ENCODE peak calls at places on chromosome 18, in ten cellular contexts. One of them, this sample, is unnamed.

GRCh38 chr18:24544141-24544498 is 83.7 kb downstream of the HRH4 start:
- DNase-seq in lower lobe of right lung: no peak
- DNase-seq in NCI-H2081: peak; percentile 48
- DNase-seq in activated T-cell treated with anti-CD3 and anti-CD28 coated beads for 24 hours: no peak
- DNase-seq in RKO: peak; percentile 44
- DNase-seq in PC-3: peak; percentile 58
- DNase-seq in stimulated activated CD8-positive, alpha-beta memory T cell treated with anti-CD3 and anti-CD28 coated beads, Interleukin-4, amount 100 ng/mL, for 1 hour: no peak
- DNase-seq in HEK293T: peak; percentile 70
- DNase-seq in neural crest cell: no peak
- DNase-seq in mesothelial cell of epicardium: no peak
- DNase-seq in this sample: no peak

GRCh38 chr18:62331581-62332436 is 6.7 kb downstream of the TNFRSF11A start:
- DNase-seq in lower lobe of right lung: no peak
- DNase-seq in stimulated activated CD8-positive, alpha-beta memory T cell treated with anti-CD3 and anti-CD28 coated beads, Interleukin-4, amount 100 ng/mL, for 1 hour: no peak
- DNase-seq in PC-3: peak; percentile 43
- DNase-seq in RKO: no peak
- DNase-seq in HEK293T: no peak
- DNase-seq in activated T-cell treated with anti-CD3 and anti-CD28 coated beads for 24 hours: no peak
- DNase-seq in NCI-H2081: no peak
- DNase-seq in neural crest cell: no peak
- DNase-seq in mesothelial cell of epicardium: no peak
- DNase-seq in this sample: no peak

GRCh38 chr18:12255626-12256026 is 1.5 kb downstream of the CIDEA start:
- DNase-seq in mesothelial cell of epicardium: no peak
- DNase-seq in lower lobe of right lung: no peak
- DNase-seq in stimulated activated CD8-positive, alpha-beta memory T cell treated with anti-CD3 and anti-CD28 coated beads, Interleukin-4, amount 100 ng/mL, for 1 hour: no peak
- DNase-seq in PC-3: peak; percentile 97
- DNase-seq in neural crest cell: no peak
- DNase-seq in RKO: peak; percentile 57
- DNase-seq in activated T-cell treated with anti-CD3 and anti-CD28 coated beads for 24 hours: no peak
- DNase-seq in HEK293T: no peak
- DNase-seq in NCI-H2081: no peak
- DNase-seq in this sample: no peak

GRCh38 chr18:58201728-58202405 is 157.8 kb downstream of the NEDD4L start:
- DNase-seq in PC-3: no peak
- DNase-seq in RKO: no peak
- DNase-seq in HEK293T: no peak
- DNase-seq in lower lobe of right lung: no peak
- DNase-seq in activated T-cell treated with anti-CD3 and anti-CD28 coated beads for 24 hours: no peak
- DNase-seq in mesothelial cell of epicardium: no peak
- DNase-seq in NCI-H2081: no peak
- DNase-seq in neural crest cell: no peak
- DNase-seq in stimulated activated CD8-positive, alpha-beta memory T cell treated with anti-CD3 and anti-CD28 coated beads, Interleukin-4, amount 100 ng/mL, for 1 hour: no peak
- DNase-seq in this sample: no peak

GRCh38 chr18:59038295-59039039 is 101.2 kb upstream of the SEC11C start:
- DNase-seq in lower lobe of right lung: no peak
- DNase-seq in activated T-cell treated with anti-CD3 and anti-CD28 coated beads for 24 hours: no peak
- DNase-seq in HEK293T: no peak
- DNase-seq in RKO: no peak
- DNase-seq in neural crest cell: no peak
- DNase-seq in stimulated activated CD8-positive, alpha-beta memory T cell treated with anti-CD3 and anti-CD28 coated beads, Interleukin-4, amount 100 ng/mL, for 1 hour: no peak
- DNase-seq in PC-3: no peak
- DNase-seq in NCI-H2081: no peak
- DNase-seq in mesothelial cell of epicardium: no peak
- DNase-seq in this sample: no peak

GRCh38 chr18:986071-986470 is 81.4 kb downstream of the ADCYAP1 start:
- DNase-seq in lower lobe of right lung: no peak
- DNase-seq in NCI-H2081: peak; percentile 29
- DNase-seq in HEK293T: no peak
- DNase-seq in RKO: no peak
- DNase-seq in PC-3: no peak
- DNase-seq in neural crest cell: no peak
- DNase-seq in mesothelial cell of epicardium: no peak
- DNase-seq in stimulated activated CD8-positive, alpha-beta memory T cell treated with anti-CD3 and anti-CD28 coated beads, Interleukin-4, amount 100 ng/mL, for 1 hour: no peak
- DNase-seq in activated T-cell treated with anti-CD3 and anti-CD28 coated beads for 24 hours: no peak
- DNase-seq in this sample: no peak

GRCh38 chr18:63157293-63158011 is 162.1 kb downstream of the BCL2 start:
- DNase-seq in lower lobe of right lung: no peak
- DNase-seq in HEK293T: no peak
- DNase-seq in RKO: no peak
- DNase-seq in stimulated activated CD8-positive, alpha-beta memory T cell treated with anti-CD3 and anti-CD28 coated beads, Interleukin-4, amount 100 ng/mL, for 1 hour: no peak
- DNase-seq in activated T-cell treated with anti-CD3 and anti-CD28 coated beads for 24 hours: no peak
- DNase-seq in NCI-H2081: peak; percentile 65
- DNase-seq in PC-3: no peak
- DNase-seq in mesothelial cell of epicardium: no peak
- DNase-seq in neural crest cell: no peak
- DNase-seq in this sample: no peak

GRCh38 chr18:44149706-44150105 is 531.0 kb upstream of the SETBP1 start:
- DNase-seq in NCI-H2081: no peak
- DNase-seq in activated T-cell treated with anti-CD3 and anti-CD28 coated beads for 24 hours: no peak
- DNase-seq in mesothelial cell of epicardium: no peak
- DNase-seq in stimulated activated CD8-positive, alpha-beta memory T cell treated with anti-CD3 and anti-CD28 coated beads, Interleukin-4, amount 100 ng/mL, for 1 hour: no peak
- DNase-seq in PC-3: peak; percentile 60
- DNase-seq in RKO: peak; percentile 4
- DNase-seq in lower lobe of right lung: no peak
- DNase-seq in neural crest cell: no peak
- DNase-seq in HEK293T: no peak
- DNase-seq in this sample: no peak

GRCh38 chr18:29459986-29460385 is 1283.1 kb upstream of the CDH2 start:
- DNase-seq in PC-3: no peak
- DNase-seq in mesothelial cell of epicardium: no peak
- DNase-seq in HEK293T: no peak
- DNase-seq in RKO: no peak
- DNase-seq in activated T-cell treated with anti-CD3 and anti-CD28 coated beads for 24 hours: no peak
- DNase-seq in NCI-H2081: no peak
- DNase-seq in stimulated activated CD8-positive, alpha-beta memory T cell treated with anti-CD3 and anti-CD28 coated beads, Interleukin-4, amount 100 ng/mL, for 1 hour: no peak
- DNase-seq in neural crest cell: no peak
- DNase-seq in lower lobe of right lung: no peak
- DNase-seq in this sample: no peak

GRCh38 chr18:21458322-21458721 is 142.2 kb downstream of the ESCO1 start:
- DNase-seq in NCI-H2081: no peak
- DNase-seq in activated T-cell treated with anti-CD3 and anti-CD28 coated beads for 24 hours: no peak
- DNase-seq in lower lobe of right lung: no peak
- DNase-seq in mesothelial cell of epicardium: no peak
- DNase-seq in PC-3: no peak
- DNase-seq in HEK293T: no peak
- DNase-seq in neural crest cell: no peak
- DNase-seq in RKO: no peak
- DNase-seq in stimulated activated CD8-positive, alpha-beta memory T cell treated with anti-CD3 and anti-CD28 coated beads, Interleukin-4, amount 100 ng/mL, for 1 hour: no peak
- DNase-seq in this sample: no peak

GRCh38 chr18:35526476-35527120 is 28.8 kb upstream of the INO80C start:
- DNase-seq in HEK293T: no peak
- DNase-seq in NCI-H2081: no peak
- DNase-seq in RKO: no peak
- DNase-seq in lower lobe of right lung: peak; percentile 59
- DNase-seq in neural crest cell: no peak
- DNase-seq in mesothelial cell of epicardium: no peak
- DNase-seq in PC-3: no peak
- DNase-seq in activated T-cell treated with anti-CD3 and anti-CD28 coated beads for 24 hours: no peak
- DNase-seq in stimulated activated CD8-positive, alpha-beta memory T cell treated with anti-CD3 and anti-CD28 coated beads, Interleukin-4, amount 100 ng/mL, for 1 hour: no peak
- DNase-seq in this sample: no peak

GRCh38 chr18:48835119-48835518 is 115.6 kb downstream of the SMAD7 start:
- DNase-seq in HEK293T: no peak
- DNase-seq in lower lobe of right lung: peak; percentile 6
- DNase-seq in mesothelial cell of epicardium: no peak
- DNase-seq in neural crest cell: no peak
- DNase-seq in stimulated activated CD8-positive, alpha-beta memory T cell treated with anti-CD3 and anti-CD28 coated beads, Interleukin-4, amount 100 ng/mL, for 1 hour: no peak
- DNase-seq in NCI-H2081: no peak
- DNase-seq in RKO: no peak
- DNase-seq in activated T-cell treated with anti-CD3 and anti-CD28 coated beads for 24 hours: no peak
- DNase-seq in PC-3: no peak
- DNase-seq in this sample: no peak

GRCh38 chr18:12287131-12287681 is 20.8 kb upstream of the TUBB6 start:
- DNase-seq in lower lobe of right lung: peak; percentile 66
- DNase-seq in NCI-H2081: no peak
- DNase-seq in mesothelial cell of epicardium: no peak
- DNase-seq in stimulated activated CD8-positive, alpha-beta memory T cell treated with anti-CD3 and anti-CD28 coated beads, Interleukin-4, amount 100 ng/mL, for 1 hour: no peak
- DNase-seq in RKO: no peak
- DNase-seq in neural crest cell: no peak
- DNase-seq in PC-3: no peak
- DNase-seq in activated T-cell treated with anti-CD3 and anti-CD28 coated beads for 24 hours: no peak
- DNase-seq in HEK293T: no peak
- DNase-seq in this sample: no peak

GRCh38 chr18:48197819-48198218 is 211.4 kb downstream of the ZBTB7C start:
- DNase-seq in PC-3: no peak
- DNase-seq in mesothelial cell of epicardium: no peak
- DNase-seq in lower lobe of right lung: no peak
- DNase-seq in NCI-H2081: no peak
- DNase-seq in RKO: no peak
- DNase-seq in neural crest cell: no peak
- DNase-seq in activated T-cell treated with anti-CD3 and anti-CD28 coated beads for 24 hours: no peak
- DNase-seq in stimulated activated CD8-positive, alpha-beta memory T cell treated with anti-CD3 and anti-CD28 coated beads, Interleukin-4, amount 100 ng/mL, for 1 hour: no peak
- DNase-seq in HEK293T: no peak
- DNase-seq in this sample: no peak

GRCh38 chr18:57806891-57807280 is 3.8 kb upstream of the ATP8B1 start:
- DNase-seq in lower lobe of right lung: no peak
- DNase-seq in RKO: peak; percentile 11
- DNase-seq in NCI-H2081: no peak
- DNase-seq in PC-3: peak; percentile 85
- DNase-seq in neural crest cell: no peak
- DNase-seq in stimulated activated CD8-positive, alpha-beta memory T cell treated with anti-CD3 and anti-CD28 coated beads, Interleukin-4, amount 100 ng/mL, for 1 hour: no peak
- DNase-seq in HEK293T: no peak
- DNase-seq in activated T-cell treated with anti-CD3 and anti-CD28 coated beads for 24 hours: no peak
- DNase-seq in mesothelial cell of epicardium: no peak
- DNase-seq in this sample: no peak

GRCh38 chr18:3525870-3526420 is 76.0 kb downstream of the TGIF1 start:
- DNase-seq in activated T-cell treated with anti-CD3 and anti-CD28 coated beads for 24 hours: peak; percentile 2
- DNase-seq in RKO: no peak
- DNase-seq in stimulated activated CD8-positive, alpha-beta memory T cell treated with anti-CD3 and anti-CD28 coated beads, Interleukin-4, amount 100 ng/mL, for 1 hour: peak; percentile 1
- DNase-seq in lower lobe of right lung: no peak
- DNase-seq in HEK293T: no peak
- DNase-seq in NCI-H2081: peak; percentile 55
- DNase-seq in neural crest cell: peak; percentile 7
- DNase-seq in PC-3: no peak
- DNase-seq in mesothelial cell of epicardium: no peak
- DNase-seq in this sample: no peak